ENCODE peak calls at places on chromosomes 6 and 20, in four cellular contexts. N, F, X and H are unnamed samples.
A peak's percentile ranks its signal among the peaks of the same experiment; 100 is the strongest.

GRCh38 chr6:2381872-2382661 is 136.7 kb upstream of the GMDS start:
- DNase-seq in N (no peak), F (no peak), X (no peak), H (no peak)

GRCh38 chr6:55902796-55903195 is 27.4 kb upstream of the BMP5 start:
- DNase-seq in N (no peak), F (no peak), X (no peak), H (peak; percentile 82)

GRCh38 chr20:35283441-35284266 is 918 bp downstream of the EIF6 start:
- DNase-seq in N (peak; percentile 67), F (no peak), X (no peak), H (no peak)

GRCh38 chr6:37256692-37257319 is 766 bp upstream of the TBC1D22B start:
- DNase-seq in N (no peak), F (no peak), X (no peak), H (peak; percentile 66)

GRCh38 chr20:33415948-33416347 is 14.6 kb upstream of the CDK5RAP1 start:
- DNase-seq in N (peak; percentile 38), F (no peak), X (peak; percentile 64), H (peak; percentile 35)

GRCh38 chr6:44001318-44001868 is 125.9 kb downstream of the MRPL14 start:
- DNase-seq in N (peak; percentile 90), F (peak; percentile 72), X (peak; percentile 79), H (no peak)

GRCh38 chr6:151036869-151037680 is 171.6 kb downstream of the MTHFD1L start:
- DNase-seq in N (no peak), F (no peak), X (no peak), H (peak; percentile 38)

GRCh38 chr6:166903027-166903426 is 53.3 kb downstream of the RNASET2 start:
- DNase-seq in N (no peak), F (no peak), X (no peak), H (no peak)

GRCh38 chr6:155795173-155795796 is 339.6 kb upstream of the NOX3 start:
- DNase-seq in N (no peak), F (no peak), X (no peak), H (no peak)

GRCh38 chr6:12947191-12947795 is 230.7 kb downstream of the PHACTR1 start:
- DNase-seq in N (no peak), F (no peak), X (no peak), H (no peak)

GRCh38 chr6:56593801-56594318 is 48.8 kb downstream of the DST start:
- DNase-seq in N (no peak), F (peak; percentile 93), X (no peak), H (peak; percentile 57)

GRCh38 chr6:151242420-151242841 is 2.7 kb downstream of the AKAP12 start:
- DNase-seq in N (no peak), F (no peak), X (no peak), H (no peak)

GRCh38 chr6:11253594-11253993 is 21.1 kb upstream of the NEDD9 start:
- DNase-seq in N (no peak), F (no peak), X (no peak), H (no peak)
- TF ChIP-seq CHD1 in N (no peak), F (no peak), X (no peak), H (no peak)

DNA sequence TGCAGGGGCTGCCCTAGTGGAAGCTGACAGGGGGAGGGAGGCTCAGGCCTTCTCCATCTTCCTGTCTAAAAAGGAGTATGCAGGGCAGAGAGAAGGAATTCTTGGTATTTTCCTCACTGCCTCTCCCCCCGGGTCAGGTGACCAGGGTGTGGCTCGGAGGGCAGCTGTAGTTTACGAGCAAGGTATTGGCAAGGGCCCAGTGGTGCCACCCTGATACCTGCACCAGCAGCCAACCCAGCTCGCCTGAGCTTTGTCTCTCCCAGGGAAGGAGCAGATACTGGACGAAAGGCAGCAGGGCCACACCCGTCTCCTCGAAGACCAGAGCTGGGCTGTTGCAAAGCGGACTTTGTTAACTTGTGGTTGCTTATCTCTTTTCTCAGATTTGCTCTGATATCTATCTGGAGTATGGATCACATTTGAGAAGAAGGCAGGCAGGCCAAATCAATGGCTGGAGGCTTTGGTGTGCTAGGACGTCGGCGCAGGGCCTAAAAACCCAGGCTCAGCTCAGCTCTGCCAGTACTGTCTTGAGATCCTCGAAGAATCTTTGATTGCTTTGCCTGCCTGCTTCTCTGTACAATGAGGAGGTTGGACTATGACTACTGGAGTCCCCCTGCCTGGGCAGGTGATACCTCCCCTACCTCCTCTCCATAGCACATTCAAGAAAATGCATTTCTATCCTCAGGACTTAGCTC is 25.3 kb downstream of the KCNK5 start:
- DNase-seq in N (peak; percentile 48), F (no peak), X (no peak), H (no peak)
- TF ChIP-seq CHD1 in N (no peak), F (no peak), X (no peak), H (no peak)

DNA sequence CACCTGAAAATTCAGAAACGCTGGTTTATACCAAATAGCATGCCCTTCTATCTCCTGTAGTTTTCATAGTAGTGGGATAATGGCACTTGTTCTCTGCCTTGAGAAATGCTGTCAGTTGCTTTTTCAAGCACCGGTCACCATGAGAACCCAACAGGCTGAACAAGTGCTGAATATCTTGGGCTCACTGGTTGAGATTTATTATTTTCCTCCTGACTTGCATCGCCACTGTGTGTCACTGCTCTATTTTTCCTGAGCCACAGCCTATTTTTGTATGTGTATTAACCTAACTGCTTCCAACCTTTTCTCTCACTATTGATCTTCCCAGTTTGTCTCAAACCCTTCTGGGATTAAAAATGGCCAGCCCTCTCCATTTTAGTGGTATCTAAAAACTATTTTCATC is 71.9 kb downstream of the OPN5 start:
- DNase-seq in N (no peak), F (no peak), X (no peak), H (no peak)
- TF ChIP-seq CHD1 in N (no peak), F (no peak), X (no peak), H (no peak)

GRCh38 chr20:56350842-56351241 is 7.9 kb upstream of the FAM210B start:
- DNase-seq in N (no peak), F (no peak), X (no peak), H (peak; percentile 73)

GRCh38 chr20:56347628-56348305 is 11.0 kb upstream of the FAM210B start:
- DNase-seq in N (no peak), F (no peak), X (no peak), H (no peak)

GRCh38 chr20:56345911-56346310 is 12.9 kb upstream of the FAM210B start:
- DNase-seq in N (no peak), F (no peak), X (no peak), H (no peak)

GRCh38 chr20:56348746-56349145 is 10.0 kb upstream of the FAM210B start:
- DNase-seq in N (no peak), F (no peak), X (no peak), H (no peak)

GRCh38 chr20:56348306-56348695 is 10.5 kb upstream of the FAM210B start:
- DNase-seq in N (no peak), F (no peak), X (no peak), H (no peak)
- TF ChIP-seq CHD1 in N (no peak), F (no peak), X (no peak), H (no peak)